ENCODE peak calls at places on chromosomes 3 and 15, in nine cellular contexts. One of them, this sample, is unnamed.

GRCh38 chr15:78035319-78035718 is 42.2 kb downstream of the TBC1D2B start:
- DNase-seq in MCF 10A: no peak
- DNase-seq in HCEC 1CT: no peak
- DNase-seq in CD4-positive, CD25-positive, alpha-beta regulatory T cell: peak
- DNase-seq in SJSA1: no peak
- DNase-seq in stimulated activated CD8-positive, alpha-beta memory T cell treated with anti-CD3 and anti-CD28 coated beads, Interleukin-15, amount 100 ng/mL, for 24 hours: no peak
- DNase-seq in keratinocyte: no peak
- DNase-seq in HAP-1: no peak
- DNase-seq in dorsolateral prefrontal cortex: no peak
- DNase-seq in this sample: no peak

GRCh38 chr3:190554197-190554596 is 40.3 kb downstream of the IL1RAP start:
- DNase-seq in HCEC 1CT: no peak
- DNase-seq in stimulated activated CD8-positive, alpha-beta memory T cell treated with anti-CD3 and anti-CD28 coated beads, Interleukin-15, amount 100 ng/mL, for 24 hours: no peak
- DNase-seq in HAP-1: no peak
- DNase-seq in SJSA1: no peak
- DNase-seq in keratinocyte: no peak
- DNase-seq in MCF 10A: no peak
- DNase-seq in dorsolateral prefrontal cortex: no peak
- DNase-seq in CD4-positive, CD25-positive, alpha-beta regulatory T cell: no peak
- DNase-seq in this sample: no peak

GRCh38 chr3:197926418-197926817 is 23.6 kb upstream of the RPL35A start:
- DNase-seq in keratinocyte: no peak
- DNase-seq in MCF 10A: no peak
- DNase-seq in stimulated activated CD8-positive, alpha-beta memory T cell treated with anti-CD3 and anti-CD28 coated beads, Interleukin-15, amount 100 ng/mL, for 24 hours: no peak
- DNase-seq in HCEC 1CT: no peak
- DNase-seq in CD4-positive, CD25-positive, alpha-beta regulatory T cell: no peak
- DNase-seq in dorsolateral prefrontal cortex: no peak
- DNase-seq in SJSA1: no peak
- DNase-seq in HAP-1: peak
- DNase-seq in this sample: no peak

GRCh38 chr15:36161781-36162212 is 417.6 kb upstream of the CDIN1 start:
- DNase-seq in stimulated activated CD8-positive, alpha-beta memory T cell treated with anti-CD3 and anti-CD28 coated beads, Interleukin-15, amount 100 ng/mL, for 24 hours: no peak
- DNase-seq in HAP-1: no peak
- DNase-seq in dorsolateral prefrontal cortex: no peak
- DNase-seq in keratinocyte: no peak
- DNase-seq in HCEC 1CT: no peak
- DNase-seq in CD4-positive, CD25-positive, alpha-beta regulatory T cell: no peak
- DNase-seq in MCF 10A: peak
- DNase-seq in SJSA1: no peak
- DNase-seq in this sample: no peak

GRCh38 chr3:24199305-24199704 is 254.2 kb downstream of the NR1D2 start:
- DNase-seq in MCF 10A: no peak
- DNase-seq in SJSA1: no peak
- DNase-seq in dorsolateral prefrontal cortex: no peak
- DNase-seq in CD4-positive, CD25-positive, alpha-beta regulatory T cell: no peak
- DNase-seq in HCEC 1CT: no peak
- DNase-seq in stimulated activated CD8-positive, alpha-beta memory T cell treated with anti-CD3 and anti-CD28 coated beads, Interleukin-15, amount 100 ng/mL, for 24 hours: no peak
- DNase-seq in keratinocyte: no peak
- DNase-seq in HAP-1: no peak
- DNase-seq in this sample: no peak

GRCh38 chr3:107892960-107893359 is 197.9 kb downstream of the CD47 start:
- DNase-seq in HCEC 1CT: no peak
- DNase-seq in HAP-1: no peak
- DNase-seq in CD4-positive, CD25-positive, alpha-beta regulatory T cell: no peak
- DNase-seq in MCF 10A: no peak
- DNase-seq in keratinocyte: no peak
- DNase-seq in stimulated activated CD8-positive, alpha-beta memory T cell treated with anti-CD3 and anti-CD28 coated beads, Interleukin-15, amount 100 ng/mL, for 24 hours: no peak
- DNase-seq in dorsolateral prefrontal cortex: no peak
- DNase-seq in SJSA1: no peak
- DNase-seq in this sample: no peak

GRCh38 chr3:29067014-29067413 is 213.9 kb upstream of the RBMS3 start:
- DNase-seq in stimulated activated CD8-positive, alpha-beta memory T cell treated with anti-CD3 and anti-CD28 coated beads, Interleukin-15, amount 100 ng/mL, for 24 hours: no peak
- DNase-seq in HCEC 1CT: peak
- DNase-seq in CD4-positive, CD25-positive, alpha-beta regulatory T cell: no peak
- DNase-seq in keratinocyte: peak
- DNase-seq in SJSA1: no peak
- DNase-seq in MCF 10A: peak
- DNase-seq in dorsolateral prefrontal cortex: no peak
- DNase-seq in HAP-1: no peak
- DNase-seq in this sample: no peak

GRCh38 chr3:175826759-175827158 is 967.6 kb downstream of the NAALADL2 start:
- DNase-seq in HAP-1: no peak
- DNase-seq in stimulated activated CD8-positive, alpha-beta memory T cell treated with anti-CD3 and anti-CD28 coated beads, Interleukin-15, amount 100 ng/mL, for 24 hours: no peak
- DNase-seq in MCF 10A: no peak
- DNase-seq in dorsolateral prefrontal cortex: no peak
- DNase-seq in CD4-positive, CD25-positive, alpha-beta regulatory T cell: no peak
- DNase-seq in keratinocyte: no peak
- DNase-seq in HCEC 1CT: no peak
- DNase-seq in SJSA1: no peak
- DNase-seq in this sample: no peak

GRCh38 chr3:123743121-123743520 is 141.0 kb downstream of the MYLK start:
- DNase-seq in HCEC 1CT: peak
- DNase-seq in SJSA1: no peak
- DNase-seq in MCF 10A: no peak
- DNase-seq in HAP-1: no peak
- DNase-seq in keratinocyte: no peak
- DNase-seq in dorsolateral prefrontal cortex: no peak
- DNase-seq in stimulated activated CD8-positive, alpha-beta memory T cell treated with anti-CD3 and anti-CD28 coated beads, Interleukin-15, amount 100 ng/mL, for 24 hours: no peak
- DNase-seq in CD4-positive, CD25-positive, alpha-beta regulatory T cell: no peak
- DNase-seq in this sample: no peak

GRCh38 chr15:66644815-66645345 is 57.2 kb upstream of the SMAD6 start:
- DNase-seq in SJSA1: no peak
- DNase-seq in HCEC 1CT: no peak
- DNase-seq in keratinocyte: no peak
- DNase-seq in stimulated activated CD8-positive, alpha-beta memory T cell treated with anti-CD3 and anti-CD28 coated beads, Interleukin-15, amount 100 ng/mL, for 24 hours: no peak
- DNase-seq in dorsolateral prefrontal cortex: no peak
- DNase-seq in CD4-positive, CD25-positive, alpha-beta regulatory T cell: no peak
- DNase-seq in MCF 10A: no peak
- DNase-seq in HAP-1: no peak
- DNase-seq in this sample: no peak

GRCh38 chr3:9398715-9399708 is 1.6 kb downstream of the SETD5 start:
- DNase-seq in keratinocyte: no peak
- DNase-seq in MCF 10A: peak
- DNase-seq in CD4-positive, CD25-positive, alpha-beta regulatory T cell: peak
- DNase-seq in stimulated activated CD8-positive, alpha-beta memory T cell treated with anti-CD3 and anti-CD28 coated beads, Interleukin-15, amount 100 ng/mL, for 24 hours: no peak
- DNase-seq in HAP-1: peak
- DNase-seq in HCEC 1CT: peak
- DNase-seq in SJSA1: no peak
- DNase-seq in dorsolateral prefrontal cortex: no peak
- DNase-seq in this sample: no peak

GRCh38 chr3:153066983-153067382 is 95.0 kb upstream of the RAP2B start:
- DNase-seq in dorsolateral prefrontal cortex: no peak
- DNase-seq in keratinocyte: no peak
- DNase-seq in MCF 10A: no peak
- DNase-seq in stimulated activated CD8-positive, alpha-beta memory T cell treated with anti-CD3 and anti-CD28 coated beads, Interleukin-15, amount 100 ng/mL, for 24 hours: no peak
- DNase-seq in HAP-1: no peak
- DNase-seq in CD4-positive, CD25-positive, alpha-beta regulatory T cell: no peak
- DNase-seq in SJSA1: no peak
- DNase-seq in HCEC 1CT: no peak
- DNase-seq in this sample: no peak

GRCh38 chr3:12097972-12098371 is 60.7 kb downstream of the TIMP4 start:
- DNase-seq in keratinocyte: no peak
- DNase-seq in HCEC 1CT: no peak
- DNase-seq in SJSA1: no peak
- DNase-seq in stimulated activated CD8-positive, alpha-beta memory T cell treated with anti-CD3 and anti-CD28 coated beads, Interleukin-15, amount 100 ng/mL, for 24 hours: no peak
- DNase-seq in HAP-1: no peak
- DNase-seq in MCF 10A: no peak
- DNase-seq in CD4-positive, CD25-positive, alpha-beta regulatory T cell: no peak
- DNase-seq in dorsolateral prefrontal cortex: no peak
- DNase-seq in this sample: no peak

GRCh38 chr3:71121429-71122167 is 461.9 kb downstream of the FOXP1 start:
- DNase-seq in CD4-positive, CD25-positive, alpha-beta regulatory T cell: no peak
- DNase-seq in stimulated activated CD8-positive, alpha-beta memory T cell treated with anti-CD3 and anti-CD28 coated beads, Interleukin-15, amount 100 ng/mL, for 24 hours: no peak
- DNase-seq in HCEC 1CT: no peak
- DNase-seq in SJSA1: no peak
- DNase-seq in MCF 10A: peak
- DNase-seq in dorsolateral prefrontal cortex: no peak
- DNase-seq in HAP-1: no peak
- DNase-seq in keratinocyte: no peak
- DNase-seq in this sample: no peak

GRCh38 chr15:90677807-90678790 is 39.0 kb upstream of the BLM start:
- DNase-seq in dorsolateral prefrontal cortex: no peak
- DNase-seq in HCEC 1CT: no peak
- DNase-seq in HAP-1: no peak
- DNase-seq in MCF 10A: no peak
- DNase-seq in SJSA1: no peak
- DNase-seq in stimulated activated CD8-positive, alpha-beta memory T cell treated with anti-CD3 and anti-CD28 coated beads, Interleukin-15, amount 100 ng/mL, for 24 hours: no peak
- DNase-seq in CD4-positive, CD25-positive, alpha-beta regulatory T cell: peak
- DNase-seq in keratinocyte: no peak
- DNase-seq in this sample: no peak

GRCh38 chr15:67063689-67064606 is 1.5 kb upstream of the SMAD3 start:
- DNase-seq in CD4-positive, CD25-positive, alpha-beta regulatory T cell: no peak
- DNase-seq in keratinocyte: no peak
- DNase-seq in HAP-1: peak
- DNase-seq in stimulated activated CD8-positive, alpha-beta memory T cell treated with anti-CD3 and anti-CD28 coated beads, Interleukin-15, amount 100 ng/mL, for 24 hours: no peak
- DNase-seq in MCF 10A: no peak
- DNase-seq in SJSA1: no peak
- DNase-seq in dorsolateral prefrontal cortex: no peak
- DNase-seq in HCEC 1CT: no peak
- DNase-seq in this sample: peak

GRCh38 chr15:62306851-62307504 is 141.9 kb upstream of the C2CD4B start:
- DNase-seq in HCEC 1CT: peak
- DNase-seq in dorsolateral prefrontal cortex: peak
- DNase-seq in MCF 10A: peak
- DNase-seq in keratinocyte: no peak
- DNase-seq in CD4-positive, CD25-positive, alpha-beta regulatory T cell: peak
- DNase-seq in HAP-1: peak
- DNase-seq in SJSA1: peak
- DNase-seq in stimulated activated CD8-positive, alpha-beta memory T cell treated with anti-CD3 and anti-CD28 coated beads, Interleukin-15, amount 100 ng/mL, for 24 hours: no peak
- DNase-seq in this sample: peak

GRCh38 chr3:120743556-120744195 is 1.1 kb downstream of the GTF2E1 start:
- DNase-seq in MCF 10A: no peak
- DNase-seq in stimulated activated CD8-positive, alpha-beta memory T cell treated with anti-CD3 and anti-CD28 coated beads, Interleukin-15, amount 100 ng/mL, for 24 hours: no peak
- DNase-seq in HAP-1: no peak
- DNase-seq in keratinocyte: no peak
- DNase-seq in SJSA1: no peak
- DNase-seq in dorsolateral prefrontal cortex: no peak
- DNase-seq in CD4-positive, CD25-positive, alpha-beta regulatory T cell: no peak
- DNase-seq in HCEC 1CT: no peak
- DNase-seq in this sample: no peak

GRCh38 chr3:9213019-9213646 is 36.3 kb downstream of the SRGAP3 start:
- DNase-seq in keratinocyte: no peak
- DNase-seq in dorsolateral prefrontal cortex: no peak
- DNase-seq in HCEC 1CT: no peak
- DNase-seq in SJSA1: no peak
- DNase-seq in stimulated activated CD8-positive, alpha-beta memory T cell treated with anti-CD3 and anti-CD28 coated beads, Interleukin-15, amount 100 ng/mL, for 24 hours: no peak
- DNase-seq in MCF 10A: no peak
- DNase-seq in CD4-positive, CD25-positive, alpha-beta regulatory T cell: no peak
- DNase-seq in HAP-1: no peak
- DNase-seq in this sample: no peak

GRCh38 chr15:36362508-36362907 is 216.9 kb upstream of the CDIN1 start:
- DNase-seq in stimulated activated CD8-positive, alpha-beta memory T cell treated with anti-CD3 and anti-CD28 coated beads, Interleukin-15, amount 100 ng/mL, for 24 hours: no peak
- DNase-seq in MCF 10A: no peak
- DNase-seq in SJSA1: no peak
- DNase-seq in keratinocyte: no peak
- DNase-seq in CD4-positive, CD25-positive, alpha-beta regulatory T cell: no peak
- DNase-seq in dorsolateral prefrontal cortex: no peak
- DNase-seq in HCEC 1CT: no peak
- DNase-seq in HAP-1: no peak
- DNase-seq in this sample: no peak

GRCh38 chr3:56884387-56884786 is 82.6 kb upstream of the ARHGEF3 start:
- DNase-seq in HAP-1: no peak
- DNase-seq in dorsolateral prefrontal cortex: no peak
- DNase-seq in HCEC 1CT: no peak
- DNase-seq in keratinocyte: peak
- DNase-seq in SJSA1: no peak
- DNase-seq in stimulated activated CD8-positive, alpha-beta memory T cell treated with anti-CD3 and anti-CD28 coated beads, Interleukin-15, amount 100 ng/mL, for 24 hours: no peak
- DNase-seq in MCF 10A: peak
- DNase-seq in CD4-positive, CD25-positive, alpha-beta regulatory T cell: no peak
- DNase-seq in this sample: no peak

GRCh38 chr15:80608688-80609087 is 86.4 kb upstream of the ABHD17C start:
- DNase-seq in dorsolateral prefrontal cortex: no peak
- DNase-seq in stimulated activated CD8-positive, alpha-beta memory T cell treated with anti-CD3 and anti-CD28 coated beads, Interleukin-15, amount 100 ng/mL, for 24 hours: no peak
- DNase-seq in HCEC 1CT: no peak
- DNase-seq in MCF 10A: peak
- DNase-seq in HAP-1: peak
- DNase-seq in keratinocyte: peak
- DNase-seq in SJSA1: no peak
- DNase-seq in CD4-positive, CD25-positive, alpha-beta regulatory T cell: no peak
- DNase-seq in this sample: no peak

GRCh38 chr3:155453512-155453911 is 160.0 kb upstream of the STRIT1 start:
- DNase-seq in SJSA1: no peak
- DNase-seq in dorsolateral prefrontal cortex: no peak
- DNase-seq in MCF 10A: no peak
- DNase-seq in HAP-1: no peak
- DNase-seq in CD4-positive, CD25-positive, alpha-beta regulatory T cell: no peak
- DNase-seq in stimulated activated CD8-positive, alpha-beta memory T cell treated with anti-CD3 and anti-CD28 coated beads, Interleukin-15, amount 100 ng/mL, for 24 hours: no peak
- DNase-seq in HCEC 1CT: no peak
- DNase-seq in keratinocyte: no peak
- DNase-seq in this sample: no peak

GRCh38 chr3:48012659-48013058 is 3.6 kb downstream of the MAP4 start:
- DNase-seq in SJSA1: no peak
- DNase-seq in HAP-1: no peak
- DNase-seq in MCF 10A: no peak
- DNase-seq in HCEC 1CT: no peak
- DNase-seq in stimulated activated CD8-positive, alpha-beta memory T cell treated with anti-CD3 and anti-CD28 coated beads, Interleukin-15, amount 100 ng/mL, for 24 hours: no peak
- DNase-seq in CD4-positive, CD25-positive, alpha-beta regulatory T cell: no peak
- DNase-seq in keratinocyte: no peak
- DNase-seq in dorsolateral prefrontal cortex: no peak
- DNase-seq in this sample: no peak

GRCh38 chr3:38004415-38005075 is 14.0 kb downstream of the VILL start:
- DNase-seq in dorsolateral prefrontal cortex: peak
- DNase-seq in MCF 10A: peak
- DNase-seq in HAP-1: peak
- DNase-seq in HCEC 1CT: peak
- DNase-seq in SJSA1: peak
- DNase-seq in stimulated activated CD8-positive, alpha-beta memory T cell treated with anti-CD3 and anti-CD28 coated beads, Interleukin-15, amount 100 ng/mL, for 24 hours: no peak
- DNase-seq in CD4-positive, CD25-positive, alpha-beta regulatory T cell: peak
- DNase-seq in keratinocyte: no peak
- DNase-seq in this sample: peak

GRCh38 chr3:13459605-13460340 is 20.3 kb upstream of the HDAC11 start:
- DNase-seq in HAP-1: no peak
- DNase-seq in keratinocyte: no peak
- DNase-seq in MCF 10A: no peak
- DNase-seq in stimulated activated CD8-positive, alpha-beta memory T cell treated with anti-CD3 and anti-CD28 coated beads, Interleukin-15, amount 100 ng/mL, for 24 hours: no peak
- DNase-seq in HCEC 1CT: no peak
- DNase-seq in CD4-positive, CD25-positive, alpha-beta regulatory T cell: no peak
- DNase-seq in dorsolateral prefrontal cortex: no peak
- DNase-seq in SJSA1: no peak
- DNase-seq in this sample: no peak

GRCh38 chr3:126212250-126212628 is 31.9 kb upstream of the ALDH1L1 start:
- DNase-seq in CD4-positive, CD25-positive, alpha-beta regulatory T cell: no peak
- DNase-seq in SJSA1: no peak
- DNase-seq in HAP-1: no peak
- DNase-seq in HCEC 1CT: no peak
- DNase-seq in MCF 10A: no peak
- DNase-seq in dorsolateral prefrontal cortex: no peak
- DNase-seq in keratinocyte: no peak
- DNase-seq in stimulated activated CD8-positive, alpha-beta memory T cell treated with anti-CD3 and anti-CD28 coated beads, Interleukin-15, amount 100 ng/mL, for 24 hours: no peak
- DNase-seq in this sample: no peak

GRCh38 chr3:133991637-133992036 is 38.1 kb downstream of the SLCO2A1 start:
- DNase-seq in MCF 10A: peak
- DNase-seq in SJSA1: no peak
- DNase-seq in HCEC 1CT: no peak
- DNase-seq in stimulated activated CD8-positive, alpha-beta memory T cell treated with anti-CD3 and anti-CD28 coated beads, Interleukin-15, amount 100 ng/mL, for 24 hours: no peak
- DNase-seq in HAP-1: no peak
- DNase-seq in CD4-positive, CD25-positive, alpha-beta regulatory T cell: no peak
- DNase-seq in keratinocyte: no peak
- DNase-seq in dorsolateral prefrontal cortex: no peak
- DNase-seq in this sample: no peak

GRCh38 chr3:194306109-194306686 is 44.9 kb downstream of the CPN2 start:
- DNase-seq in CD4-positive, CD25-positive, alpha-beta regulatory T cell: peak
- DNase-seq in MCF 10A: no peak
- DNase-seq in SJSA1: no peak
- DNase-seq in dorsolateral prefrontal cortex: no peak
- DNase-seq in HCEC 1CT: no peak
- DNase-seq in HAP-1: no peak
- DNase-seq in stimulated activated CD8-positive, alpha-beta memory T cell treated with anti-CD3 and anti-CD28 coated beads, Interleukin-15, amount 100 ng/mL, for 24 hours: no peak
- DNase-seq in keratinocyte: no peak
- DNase-seq in this sample: no peak

This sample was measured in pancreas.